ENCODE peak calls at places on chromosomes 13 and 19, in nine cellular contexts. N is cardiac fibroblast; F is lower leg skin; A is fibroblast of the aortic adventitia; M is glutamatergic neuron; E is mucosa of descending colon; R is dorsolateral prefrontal cortex; J is upper lobe of right lung; L is CD8-positive, alpha-beta T cell. K is an unnamed sample.

GRCh38 chr13:45372189-45373115 is 31.5 kb upstream of the TPT1 start:
- DNase-seq in N (no peak), F (no peak), A (no peak), M (peak), E (no peak), R (no peak), J (no peak), L (no peak), K (no peak)

GRCh38 chr19:6276447-6276846 is 3.3 kb downstream of the MLLT1 start:
- DNase-seq in N (peak), F (peak), A (peak), M (no peak), E (peak), R (no peak), J (peak), L (no peak), K (no peak)

GRCh38 chr13:60372141-60372540 is 24.9 kb upstream of the TDRD3 start:
- DNase-seq in N (no peak), F (no peak), A (no peak), M (no peak), E (no peak), R (no peak), J (no peak), L (no peak), K (no peak)

GRCh38 chr19:51505904-51506303 is 4.3 kb upstream of the SIGLEC12 start:
- DNase-seq in N (no peak), F (no peak), A (no peak), M (no peak), E (no peak), R (no peak), J (no peak), L (no peak), K (no peak)

GRCh38 chr13:33763021-33763420 is 54.9 kb upstream of the RFC3 start:
- DNase-seq in N (peak), F (no peak), A (peak), M (no peak), E (no peak), R (no peak), J (no peak), L (no peak), K (no peak)

GRCh38 chr19:4359627-4360000 is 16.3 kb downstream of the MPND start:
- DNase-seq in N (no peak), F (peak), A (no peak), M (no peak), E (no peak), R (no peak), J (no peak), L (no peak), K (no peak)

GRCh38 chr19:3507371-3508120 is 1.4 kb downstream of the FZR1 start:
- DNase-seq in N (peak), F (peak), A (no peak), M (peak), E (peak), R (no peak), J (no peak), L (no peak), K (no peak)

GRCh38 chr13:106522898-106523525 is 12.4 kb downstream of the EFNB2 start:
- DNase-seq in N (no peak), F (no peak), A (no peak), M (no peak), E (peak), R (no peak), J (no peak), L (no peak), K (no peak)

GRCh38 chr13:103431880-103432279 is 365.7 kb upstream of the SLC10A2 start:
- DNase-seq in N (no peak), F (no peak), A (no peak), M (no peak), E (no peak), R (no peak), J (no peak), L (no peak), K (no peak)

GRCh38 chr13:94195715-94196114 is 283.8 kb downstream of the DCT start:
- DNase-seq in N (peak), F (no peak), A (peak), M (no peak), E (no peak), R (no peak), J (no peak), L (no peak), K (no peak)

GRCh38 chr13:69935043-69935442 is 172.6 kb upstream of the ATXN8OS start:
- DNase-seq in N (no peak), F (no peak), A (no peak), M (no peak), E (no peak), R (no peak), J (no peak), L (no peak), K (no peak)

GRCh38 chr19:42143341-42144234 is 11.3 kb upstream of the POU2F2 start:
- DNase-seq in N (peak), F (no peak), A (peak), M (no peak), E (peak), R (no peak), J (no peak), L (no peak), K (no peak)

GRCh38 chr13:24215732-24216131 is 55.2 kb downstream of the SPATA13 start:
- DNase-seq in N (peak), F (no peak), A (peak), M (no peak), E (no peak), R (peak), J (no peak), L (no peak), K (no peak)

DNA sequence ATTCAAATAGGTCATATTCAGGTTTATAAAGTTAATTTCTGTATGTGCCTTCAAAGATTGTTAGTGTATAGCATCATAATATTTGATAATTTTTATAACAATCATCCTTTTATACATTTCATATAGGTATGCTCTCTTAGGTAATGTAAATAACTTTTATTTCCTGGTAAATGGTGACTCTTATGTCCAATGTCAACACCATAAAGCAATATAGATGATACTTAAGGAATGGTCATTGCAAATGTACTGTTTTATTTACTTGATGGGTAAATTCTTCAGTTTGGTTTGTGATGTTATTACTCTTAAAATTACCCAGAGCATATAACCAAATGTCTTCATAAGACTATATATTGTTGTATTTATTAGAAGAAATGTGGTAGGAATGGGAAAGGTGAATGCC is 928.7 kb downstream of the PCDH9 start:
- DNase-seq in N (no peak), F (no peak), A (no peak), M (no peak), E (no peak), R (no peak), J (no peak), L (no peak), K (no peak)
- TF ChIP-seq CTCF in N (no peak), F (no peak), A (no peak), M (no peak), E (no peak), R (no peak), J (no peak), L (no peak), K (no peak)

GRCh38 chr13:31413531-31413930 is 213.8 kb downstream of the B3GLCT start:
- DNase-seq in N (no peak), F (no peak), A (no peak), M (no peak), E (no peak), R (no peak), J (no peak), L (no peak), K (no peak)

GRCh38 chr13:31408927-31409326 is 209.2 kb downstream of the B3GLCT start:
- DNase-seq in N (no peak), F (no peak), A (no peak), M (no peak), E (no peak), R (no peak), J (no peak), L (no peak), K (no peak)

GRCh38 chr13:31409678-31410356 is 210.0 kb downstream of the B3GLCT start:
- DNase-seq in N (peak), F (no peak), A (peak), M (no peak), E (peak), R (no peak), J (no peak), L (no peak), K (no peak)
- TF ChIP-seq CTCF in N (peak), F (no peak), A (peak), M (no peak), E (no peak), R (no peak), J (no peak), L (no peak), K (no peak)

GRCh38 chr19:35013047-35013819 is 13.1 kb downstream of the GRAMD1A start:
- DNase-seq in N (peak), F (peak), A (peak), M (peak), E (peak), R (peak), J (peak), L (peak), K (peak)
- TF ChIP-seq CTCF in N (peak), F (no peak), A (peak), M (peak), E (peak), R (peak), J (peak), L (peak), K (peak)

GRCh38 chr19:39197808-39198207 is 1.0 kb downstream of the NCCRP1 start:
- DNase-seq in N (no peak), F (no peak), A (no peak), M (no peak), E (no peak), R (no peak), J (no peak), L (no peak), K (no peak)
- TF ChIP-seq CTCF in N (no peak), F (no peak), A (no peak), M (no peak), E (no peak), R (no peak), J (no peak), L (no peak), K (peak)

DNA sequence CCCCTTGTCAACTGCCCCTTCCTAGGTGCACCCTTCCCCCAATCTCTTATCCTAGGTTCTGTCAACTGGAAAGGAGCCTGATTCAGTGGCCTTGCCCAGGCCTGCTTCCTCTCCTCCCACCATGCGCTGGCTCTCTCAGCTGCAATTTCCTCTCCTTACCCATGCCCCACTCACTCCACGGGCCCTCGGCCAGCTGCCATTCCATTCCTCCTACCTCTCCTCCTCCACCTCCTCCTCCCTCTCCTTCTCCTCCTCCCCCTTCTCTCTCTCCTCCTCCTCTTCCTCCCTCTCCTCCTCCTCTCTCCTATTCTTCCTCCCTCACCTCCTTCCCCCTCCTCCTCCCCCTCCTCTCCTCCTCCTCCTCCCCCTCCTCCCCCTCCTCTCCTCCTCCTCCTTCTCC is 9.6 kb upstream of the TIMM44 start:
- DNase-seq in N (peak), F (no peak), A (peak), M (no peak), E (no peak), R (no peak), J (no peak), L (no peak), K (no peak)
- TF ChIP-seq CTCF in N (no peak), F (no peak), A (no peak), M (no peak), E (no peak), R (no peak), J (no peak), L (no peak), K (no peak)

GRCh38 chr13:113801289-113801961 is 42.4 kb downstream of the TMEM255B start:
- DNase-seq in N (no peak), F (peak), A (no peak), M (no peak), E (no peak), R (no peak), J (peak), L (no peak), K (no peak)

GRCh38 chr13:113803409-113804016 is 44.5 kb downstream of the TMEM255B start:
- DNase-seq in N (no peak), F (no peak), A (no peak), M (no peak), E (no peak), R (no peak), J (peak), L (no peak), K (no peak)

GRCh38 chr13:113802761-113803160 is 43.7 kb downstream of the TMEM255B start:
- DNase-seq in N (no peak), F (peak), A (no peak), M (no peak), E (no peak), R (no peak), J (peak), L (no peak), K (no peak)

GRCh38 chr13:113800576-113800926 is 41.5 kb downstream of the TMEM255B start:
- DNase-seq in N (no peak), F (peak), A (no peak), M (no peak), E (no peak), R (no peak), J (peak), L (no peak), K (no peak)

DNA sequence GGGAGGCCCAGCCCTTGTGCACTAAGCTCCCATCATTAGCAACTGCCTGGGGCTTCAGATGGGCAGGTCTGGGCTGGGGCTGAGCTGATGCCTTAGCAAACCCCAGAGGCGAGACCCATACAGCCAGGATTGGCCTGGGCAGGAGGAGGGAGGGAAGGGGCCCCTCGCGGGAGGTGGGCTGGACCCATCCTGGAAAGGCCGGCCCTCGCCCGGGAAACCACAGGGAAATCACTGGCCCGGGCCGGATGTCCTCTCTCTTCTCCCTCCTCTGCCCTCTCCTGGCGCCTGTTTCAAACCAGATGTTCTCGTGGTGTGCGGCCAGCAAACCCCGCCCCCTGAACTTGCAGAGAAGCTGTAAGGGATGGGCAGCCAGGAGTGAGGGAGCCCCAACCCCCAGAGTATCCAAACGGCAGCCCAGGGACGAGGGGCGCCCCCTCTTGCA is 43.1 kb downstream of the TMEM255B start:
- DNase-seq in N (peak), F (peak), A (peak), M (peak), E (peak), R (no peak), J (peak), L (no peak), K (no peak)
- TF ChIP-seq CTCF in N (peak), F (no peak), A (no peak), M (no peak), E (no peak), R (no peak), J (no peak), L (no peak), K (no peak)

DNA sequence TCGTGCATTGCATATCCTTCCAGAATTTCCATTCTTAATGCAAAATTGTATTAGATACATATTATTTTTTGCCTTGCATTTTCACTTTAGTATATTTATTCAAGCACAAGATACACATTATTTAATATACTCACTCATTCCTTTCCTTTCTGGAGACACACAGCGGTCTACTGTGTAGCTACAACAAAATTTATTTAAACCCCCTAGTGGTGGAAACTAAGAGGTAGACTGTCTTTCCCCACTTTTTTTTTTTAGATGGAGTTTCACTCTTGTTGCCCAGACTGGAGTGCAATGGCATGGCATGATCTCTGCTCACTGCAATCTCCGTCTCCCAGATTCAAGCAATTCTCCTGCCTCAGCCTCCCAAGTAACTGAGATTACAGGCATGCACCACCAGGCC is 2040.3 kb upstream of the PCDH20 start:
- DNase-seq in N (peak), F (no peak), A (no peak), M (no peak), E (no peak), R (no peak), J (no peak), L (no peak), K (no peak)
- TF ChIP-seq CTCF in N (peak), F (no peak), A (no peak), M (peak), E (no peak), R (peak), J (no peak), L (no peak), K (no peak)

DNA sequence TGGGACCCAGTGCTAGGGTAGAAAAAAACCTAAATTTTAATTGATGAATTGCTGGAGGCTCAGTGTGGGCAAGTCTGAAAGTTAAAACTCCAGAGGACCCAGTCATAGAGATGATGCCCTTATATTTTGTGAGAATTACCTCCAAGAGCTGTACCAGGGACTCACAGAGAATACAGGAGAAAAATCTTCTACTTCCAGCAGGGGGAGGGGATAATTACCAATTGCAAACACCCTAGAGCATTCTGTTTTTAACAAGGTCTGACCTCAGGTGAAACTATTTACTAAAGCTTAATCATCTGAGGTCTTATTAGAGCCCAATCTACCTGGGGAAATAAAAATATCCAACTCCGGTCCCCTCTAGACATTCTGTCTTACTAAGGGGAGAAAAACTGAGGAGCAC is 994.7 kb upstream of the MIR17HG start:
- DNase-seq in N (no peak), F (no peak), A (no peak), M (no peak), E (no peak), R (no peak), J (no peak), L (no peak), K (no peak)
- TF ChIP-seq CTCF in N (no peak), F (no peak), A (no peak), M (no peak), E (no peak), R (no peak), J (no peak), L (no peak), K (no peak)

GRCh38 chr19:29526730-29527499 is 1.1 kb downstream of the VSTM2B start:
- DNase-seq in N (no peak), F (no peak), A (no peak), M (peak), E (no peak), R (peak), J (peak), L (no peak), K (peak)

GRCh38 chr19:29524201-29524911 is 1.4 kb upstream of the VSTM2B start:
- DNase-seq in N (no peak), F (no peak), A (no peak), M (peak), E (no peak), R (peak), J (peak), L (no peak), K (no peak)

GRCh38 chr19:29524912-29525870 is 603 bp upstream of the VSTM2B start:
- DNase-seq in N (no peak), F (no peak), A (no peak), M (peak), E (no peak), R (peak), J (peak), L (no peak), K (peak)

GRCh38 chr19:29527500-29528328 is 1.9 kb downstream of the VSTM2B start:
- DNase-seq in N (no peak), F (no peak), A (no peak), M (no peak), E (no peak), R (peak), J (peak), L (no peak), K (no peak)

DNA sequence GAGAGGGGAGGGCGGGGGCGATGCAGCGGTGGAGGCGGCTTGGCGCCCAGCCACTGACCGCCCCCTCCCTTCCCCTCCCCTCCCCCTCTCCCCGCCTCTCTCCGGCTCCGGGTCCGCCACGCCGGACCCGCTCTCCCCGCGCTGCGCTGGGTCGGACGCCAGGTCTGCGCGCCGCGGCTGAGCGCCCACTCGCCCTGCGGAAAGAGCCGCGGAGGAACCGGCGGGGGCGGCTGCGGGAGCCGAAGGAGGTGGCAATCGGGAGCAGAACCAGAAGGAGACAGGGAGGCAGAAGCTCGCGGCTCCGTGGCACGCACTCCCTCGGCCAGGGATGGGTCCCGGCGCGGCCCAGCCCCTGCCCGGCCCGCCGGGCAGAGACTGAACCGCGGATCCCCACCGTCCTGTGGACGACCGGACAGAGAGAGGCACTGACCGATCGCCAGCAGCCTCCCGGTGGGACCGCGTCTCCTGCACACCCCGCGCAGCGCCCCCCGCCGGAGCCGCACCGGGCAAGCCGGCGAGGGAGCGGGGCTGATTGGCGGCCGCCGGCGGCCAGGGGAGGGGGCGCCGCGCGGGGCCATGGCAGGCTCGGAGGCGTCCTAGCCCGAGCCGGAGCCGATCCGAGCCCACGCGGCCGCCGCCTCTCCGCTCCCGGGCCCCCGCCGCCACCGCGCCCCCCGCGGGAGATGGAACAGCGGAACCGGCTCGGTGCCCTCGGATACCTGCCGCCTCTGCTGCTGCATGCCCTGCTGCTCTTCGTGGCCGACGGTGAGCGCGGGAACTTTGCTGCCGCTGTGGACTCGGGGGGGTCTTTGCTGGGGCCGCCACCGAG is at the start of gene VSTM2B:
- DNase-seq in N (no peak), F (no peak), A (no peak), M (peak), E (no peak), R (peak), J (peak), L (no peak), K (peak)
- TF ChIP-seq CTCF in N (no peak), F (no peak), A (no peak), M (no peak), E (no peak), R (no peak), J (no peak), L (no peak), K (no peak)

DNA sequence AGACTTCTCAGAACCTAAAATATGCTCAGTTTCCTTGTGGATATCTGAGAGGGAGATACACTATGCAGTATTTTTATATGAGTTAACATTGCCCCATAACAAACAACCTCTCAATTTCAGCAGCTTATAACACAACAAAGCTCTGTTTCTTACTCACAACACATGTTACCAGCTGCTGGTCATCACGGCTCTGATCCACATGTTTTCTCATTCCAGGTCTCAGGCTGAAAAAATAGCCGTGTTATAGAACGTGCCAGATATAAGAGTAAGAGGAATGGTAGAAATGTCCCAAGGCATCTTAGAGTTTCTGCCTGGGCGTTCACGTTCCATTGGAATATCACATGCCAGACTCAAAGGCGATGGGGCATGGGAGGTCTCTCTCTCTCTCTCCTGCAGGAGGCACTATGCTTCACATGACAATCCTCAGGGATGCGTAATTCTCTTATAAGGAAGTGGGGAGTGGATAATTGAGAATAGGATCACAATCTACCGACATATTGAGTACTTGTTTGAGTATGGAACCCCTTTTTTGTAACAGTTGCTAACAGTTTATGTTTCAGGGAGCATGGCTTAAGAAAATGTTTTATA is 246.6 kb downstream of the NHLRC3 start:
- DNase-seq in N (peak), F (no peak), A (no peak), M (no peak), E (no peak), R (no peak), J (no peak), L (no peak), K (no peak)
- TF ChIP-seq CTCF in N (no peak), F (no peak), A (peak), M (no peak), E (no peak), R (no peak), J (no peak), L (no peak), K (no peak)